ENCODE peak calls at places on chromosomes 7 and 10, in five cellular contexts. C is HCEC 1CT, X is brain microvascular endothelial cell, F is Right ventricle myocardium inferior, R is cardiac fibroblast. E is an unnamed sample.
A peak's percentile ranks its signal among the peaks of the same experiment; 100 is the strongest.

GRCh38 chr7:98374285-98374680 is 26.6 kb downstream of the BAIAP2L1 start:
- DNase-seq in C (no peak), R (no peak), F (no peak), X (no peak), E (no peak)

GRCh38 chr10:31262672-31263071 is 56.3 kb upstream of the ZEB1 start:
- DNase-seq in C (peak; percentile 62), X (peak; percentile 18), F (no peak), R (peak; percentile 61), E (no peak)

GRCh38 chr10:33155720-33156638 is 178.5 kb downstream of the NRP1 start:
- DNase-seq in R (peak; percentile 88), X (peak; percentile 69), C (peak; percentile 91), F (no peak), E (no peak)

GRCh38 chr10:24685958-24686540 is 37.6 kb downstream of the ARHGAP21 start:
- DNase-seq in X (peak; percentile 70), F (no peak), C (peak; percentile 84), R (peak; percentile 67), E (no peak)

GRCh38 chr10:131065673-131066331 is 245.7 kb downstream of the TCERG1L start:
- DNase-seq in R (no peak), C (no peak), F (peak; percentile 62), X (no peak), E (no peak)

GRCh38 chr10:6398419-6398818 is 181.7 kb downstream of the PRKCQ start:
- DNase-seq in X (no peak), F (no peak), C (no peak), R (no peak), E (no peak)

GRCh38 chr10:102775973-102776669 is 32.4 kb downstream of the WBP1L start:
- DNase-seq in C (peak; percentile 59), R (peak; percentile 95), F (peak; percentile 89), X (peak; percentile 96), E (peak; percentile 92)

GRCh38 chr7:151459726-151460473 is 20.0 kb upstream of the CRYGN start:
- DNase-seq in X (peak; percentile 76), R (peak; percentile 81), C (peak; percentile 94), F (peak; percentile 92), E (peak; percentile 96)

GRCh38 chr10:3775671-3776551 is 9.1 kb downstream of the KLF6 start:
- DNase-seq in X (peak; percentile 66), R (peak; percentile 74), C (peak; percentile 22), F (no peak), E (peak; percentile 79)

E was measured in coronary artery.